ENCODE peak calls at places on chromosomes 16 and 17, in ten cellular contexts. One of them, this sample, is unnamed.

GRCh38 chr16:8644513-8645140 is 23.1 kb downstream of the METTL22 start:
- DNase-seq in gastrocnemius medialis: no peak
- DNase-seq in heart right ventricle: no peak
- DNase-seq in neural progenitor cell: no peak
- DNase-seq in lower lobe of right lung: peak
- DNase-seq in transverse colon: no peak
- DNase-seq in colonic mucosa: no peak
- DNase-seq in astrocyte of the spinal cord: no peak
- DNase-seq in fibroblast of pulmonary artery: no peak
- DNase-seq in upper lobe of right lung: peak
- DNase-seq in this sample: no peak

GRCh38 chr16:73071131-73071940 is 23.4 kb upstream of the ZFHX3 start:
- DNase-seq in gastrocnemius medialis: peak
- DNase-seq in heart right ventricle: peak
- DNase-seq in neural progenitor cell: peak
- DNase-seq in lower lobe of right lung: peak
- DNase-seq in transverse colon: peak
- DNase-seq in colonic mucosa: peak
- DNase-seq in astrocyte of the spinal cord: peak
- DNase-seq in fibroblast of pulmonary artery: peak
- DNase-seq in upper lobe of right lung: peak
- DNase-seq in this sample: peak

GRCh38 chr16:12231666-12232065 is 255.1 kb downstream of the SNX29 start:
- DNase-seq in gastrocnemius medialis: no peak
- DNase-seq in heart right ventricle: no peak
- DNase-seq in neural progenitor cell: no peak
- DNase-seq in lower lobe of right lung: no peak
- DNase-seq in transverse colon: no peak
- DNase-seq in colonic mucosa: no peak
- DNase-seq in astrocyte of the spinal cord: peak
- DNase-seq in fibroblast of pulmonary artery: peak
- DNase-seq in upper lobe of right lung: no peak
- DNase-seq in this sample: no peak

GRCh38 chr16:57637424-57637823 is 9.0 kb downstream of the ADGRG1 start:
- DNase-seq in gastrocnemius medialis: peak
- DNase-seq in heart right ventricle: peak
- DNase-seq in neural progenitor cell: peak
- DNase-seq in lower lobe of right lung: no peak
- DNase-seq in transverse colon: no peak
- DNase-seq in colonic mucosa: no peak
- DNase-seq in astrocyte of the spinal cord: no peak
- DNase-seq in fibroblast of pulmonary artery: peak
- DNase-seq in upper lobe of right lung: no peak
- DNase-seq in this sample: no peak

GRCh38 chr17:50798424-50799344 is 31.4 kb upstream of the ANKRD40CL start:
- DNase-seq in gastrocnemius medialis: no peak
- DNase-seq in heart right ventricle: no peak
- DNase-seq in neural progenitor cell: no peak
- DNase-seq in lower lobe of right lung: no peak
- DNase-seq in transverse colon: no peak
- DNase-seq in colonic mucosa: no peak
- DNase-seq in astrocyte of the spinal cord: no peak
- DNase-seq in fibroblast of pulmonary artery: no peak
- DNase-seq in upper lobe of right lung: no peak
- DNase-seq in this sample: no peak

GRCh38 chr16:81765111-81765919 is 13.8 kb upstream of the PLCG2 start:
- DNase-seq in gastrocnemius medialis: no peak
- DNase-seq in heart right ventricle: no peak
- DNase-seq in neural progenitor cell: no peak
- DNase-seq in lower lobe of right lung: no peak
- DNase-seq in transverse colon: no peak
- DNase-seq in colonic mucosa: no peak
- DNase-seq in astrocyte of the spinal cord: no peak
- DNase-seq in fibroblast of pulmonary artery: no peak
- DNase-seq in upper lobe of right lung: no peak
- DNase-seq in this sample: no peak

GRCh38 chr17:15271731-15272130 is 6.6 kb upstream of the PMP22 start:
- DNase-seq in gastrocnemius medialis: no peak
- DNase-seq in heart right ventricle: no peak
- DNase-seq in neural progenitor cell: no peak
- DNase-seq in lower lobe of right lung: no peak
- DNase-seq in transverse colon: no peak
- DNase-seq in colonic mucosa: no peak
- DNase-seq in astrocyte of the spinal cord: peak
- DNase-seq in fibroblast of pulmonary artery: no peak
- DNase-seq in upper lobe of right lung: no peak
- DNase-seq in this sample: no peak

GRCh38 chr17:48440660-48441059 is 10.6 kb upstream of the SKAP1 start:
- DNase-seq in gastrocnemius medialis: no peak
- DNase-seq in heart right ventricle: no peak
- DNase-seq in neural progenitor cell: no peak
- DNase-seq in lower lobe of right lung: no peak
- DNase-seq in transverse colon: no peak
- DNase-seq in colonic mucosa: no peak
- DNase-seq in astrocyte of the spinal cord: no peak
- DNase-seq in fibroblast of pulmonary artery: no peak
- DNase-seq in upper lobe of right lung: no peak
- DNase-seq in this sample: no peak

GRCh38 chr16:66425651-66426050 is 1.4 kb upstream of the BEAN1 start:
- DNase-seq in gastrocnemius medialis: no peak
- DNase-seq in heart right ventricle: no peak
- DNase-seq in neural progenitor cell: no peak
- DNase-seq in lower lobe of right lung: no peak
- DNase-seq in transverse colon: no peak
- DNase-seq in colonic mucosa: no peak
- DNase-seq in astrocyte of the spinal cord: no peak
- DNase-seq in fibroblast of pulmonary artery: no peak
- DNase-seq in upper lobe of right lung: no peak
- DNase-seq in this sample: no peak

GRCh38 chr17:81238815-81239713 is at the start of the genes NDUFAF8 and TEPSIN:
- DNase-seq in gastrocnemius medialis: peak
- DNase-seq in heart right ventricle: peak
- DNase-seq in neural progenitor cell: peak
- DNase-seq in lower lobe of right lung: peak
- DNase-seq in transverse colon: peak
- DNase-seq in colonic mucosa: peak
- DNase-seq in astrocyte of the spinal cord: peak
- DNase-seq in fibroblast of pulmonary artery: peak
- DNase-seq in upper lobe of right lung: peak
- DNase-seq in this sample: peak

GRCh38 chr17:38898812-38899348 is 26.5 kb upstream of the LASP1NB start:
- DNase-seq in gastrocnemius medialis: no peak
- DNase-seq in heart right ventricle: peak
- DNase-seq in neural progenitor cell: no peak
- DNase-seq in lower lobe of right lung: peak
- DNase-seq in transverse colon: peak
- DNase-seq in colonic mucosa: peak
- DNase-seq in astrocyte of the spinal cord: no peak
- DNase-seq in fibroblast of pulmonary artery: peak
- DNase-seq in upper lobe of right lung: peak
- DNase-seq in this sample: no peak

GRCh38 chr17:78374631-78375274 is 3.7 kb upstream of the PGS1 start:
- DNase-seq in gastrocnemius medialis: no peak
- DNase-seq in heart right ventricle: peak
- DNase-seq in neural progenitor cell: peak
- DNase-seq in lower lobe of right lung: no peak
- DNase-seq in transverse colon: no peak
- DNase-seq in colonic mucosa: no peak
- DNase-seq in astrocyte of the spinal cord: peak
- DNase-seq in fibroblast of pulmonary artery: peak
- DNase-seq in upper lobe of right lung: no peak
- DNase-seq in this sample: no peak

GRCh38 chr17:41415833-41416335 is 8.5 kb downstream of the KRT37 start:
- DNase-seq in gastrocnemius medialis: no peak
- DNase-seq in heart right ventricle: no peak
- DNase-seq in neural progenitor cell: no peak
- DNase-seq in lower lobe of right lung: no peak
- DNase-seq in transverse colon: no peak
- DNase-seq in colonic mucosa: no peak
- DNase-seq in astrocyte of the spinal cord: peak
- DNase-seq in fibroblast of pulmonary artery: peak
- DNase-seq in upper lobe of right lung: no peak
- DNase-seq in this sample: peak

GRCh38 chr17:59695943-59696681 is 11.1 kb downstream of the PTRH2 start:
- DNase-seq in gastrocnemius medialis: no peak
- DNase-seq in heart right ventricle: no peak
- DNase-seq in neural progenitor cell: no peak
- DNase-seq in lower lobe of right lung: no peak
- DNase-seq in transverse colon: no peak
- DNase-seq in colonic mucosa: no peak
- DNase-seq in astrocyte of the spinal cord: no peak
- DNase-seq in fibroblast of pulmonary artery: peak
- DNase-seq in upper lobe of right lung: no peak
- DNase-seq in this sample: no peak

GRCh38 chr17:17346428-17347233 is 43.5 kb downstream of the NT5M start:
- DNase-seq in gastrocnemius medialis: no peak
- DNase-seq in heart right ventricle: no peak
- DNase-seq in neural progenitor cell: no peak
- DNase-seq in lower lobe of right lung: no peak
- DNase-seq in transverse colon: no peak
- DNase-seq in colonic mucosa: no peak
- DNase-seq in astrocyte of the spinal cord: no peak
- DNase-seq in fibroblast of pulmonary artery: no peak
- DNase-seq in upper lobe of right lung: peak
- DNase-seq in this sample: no peak

GRCh38 chr16:15573274-15573895 is 69.6 kb downstream of the MARF1 start:
- DNase-seq in gastrocnemius medialis: no peak
- DNase-seq in heart right ventricle: no peak
- DNase-seq in neural progenitor cell: no peak
- DNase-seq in lower lobe of right lung: no peak
- DNase-seq in transverse colon: no peak
- DNase-seq in colonic mucosa: no peak
- DNase-seq in astrocyte of the spinal cord: no peak
- DNase-seq in fibroblast of pulmonary artery: no peak
- DNase-seq in upper lobe of right lung: no peak
- DNase-seq in this sample: no peak

GRCh38 chr17:64739316-64740058 is 77.4 kb upstream of the SMURF2 start:
- DNase-seq in gastrocnemius medialis: no peak
- DNase-seq in heart right ventricle: no peak
- DNase-seq in neural progenitor cell: peak
- DNase-seq in lower lobe of right lung: no peak
- DNase-seq in transverse colon: no peak
- DNase-seq in colonic mucosa: no peak
- DNase-seq in astrocyte of the spinal cord: peak
- DNase-seq in fibroblast of pulmonary artery: peak
- DNase-seq in upper lobe of right lung: no peak
- DNase-seq in this sample: no peak

GRCh38 chr16:68035227-68035626 is 12.1 kb downstream of the DUS2 start:
- DNase-seq in gastrocnemius medialis: no peak
- DNase-seq in heart right ventricle: no peak
- DNase-seq in neural progenitor cell: no peak
- DNase-seq in lower lobe of right lung: no peak
- DNase-seq in transverse colon: no peak
- DNase-seq in colonic mucosa: no peak
- DNase-seq in astrocyte of the spinal cord: no peak
- DNase-seq in fibroblast of pulmonary artery: no peak
- DNase-seq in upper lobe of right lung: no peak
- DNase-seq in this sample: no peak

DNA sequence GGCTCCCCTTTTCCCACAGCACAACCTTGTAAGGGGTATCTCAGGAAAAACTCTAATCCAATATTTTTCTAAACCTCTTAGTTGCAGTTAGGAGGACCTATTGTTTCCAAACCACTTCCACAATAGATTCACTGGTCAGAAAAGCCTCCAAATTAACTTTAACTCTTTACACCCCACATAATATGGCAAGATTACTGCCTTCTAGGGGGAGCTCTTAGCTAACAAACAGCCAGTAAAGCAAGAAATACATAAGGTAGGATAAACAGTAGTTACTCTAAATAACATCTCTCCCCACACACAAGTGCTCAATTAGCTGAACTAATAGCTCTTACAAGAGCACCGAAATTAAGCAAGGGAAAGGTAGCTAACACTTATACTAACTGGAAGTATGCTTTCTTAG is 192.1 kb upstream of the KIF2B start:
- DNase-seq in gastrocnemius medialis: no peak
- DNase-seq in heart right ventricle: no peak
- DNase-seq in neural progenitor cell: peak
- DNase-seq in lower lobe of right lung: no peak
- DNase-seq in transverse colon: no peak
- DNase-seq in colonic mucosa: no peak
- DNase-seq in astrocyte of the spinal cord: no peak
- DNase-seq in fibroblast of pulmonary artery: no peak
- DNase-seq in upper lobe of right lung: no peak
- DNase-seq in this sample: no peak
- TF ChIP-seq CTCF in gastrocnemius medialis: no peak
- TF ChIP-seq CTCF in heart right ventricle: no peak
- TF ChIP-seq CTCF in neural progenitor cell: peak
- TF ChIP-seq CTCF in lower lobe of right lung: no peak
- TF ChIP-seq CTCF in transverse colon: no peak
- TF ChIP-seq CTCF in colonic mucosa: no peak
- TF ChIP-seq CTCF in astrocyte of the spinal cord: no peak
- TF ChIP-seq CTCF in fibroblast of pulmonary artery: no peak
- TF ChIP-seq CTCF in upper lobe of right lung: no peak
- TF ChIP-seq CTCF in this sample: no peak

GRCh38 chr16:75252946-75253911 is 1.8 kb upstream of the BCAR1 start:
- DNase-seq in gastrocnemius medialis: no peak
- DNase-seq in heart right ventricle: peak
- DNase-seq in neural progenitor cell: peak
- DNase-seq in lower lobe of right lung: peak
- DNase-seq in transverse colon: no peak
- DNase-seq in colonic mucosa: no peak
- DNase-seq in astrocyte of the spinal cord: peak
- DNase-seq in fibroblast of pulmonary artery: peak
- DNase-seq in upper lobe of right lung: peak
- DNase-seq in this sample: peak
- H3K4me3 ChIP-seq in gastrocnemius medialis: no peak
- H3K4me3 ChIP-seq in heart right ventricle: no peak
- H3K4me3 ChIP-seq in neural progenitor cell: no peak
- H3K4me3 ChIP-seq in lower lobe of right lung: peak
- H3K4me3 ChIP-seq in transverse colon: no peak
- H3K4me3 ChIP-seq in colonic mucosa: no peak
- H3K4me3 ChIP-seq in astrocyte of the spinal cord: no peak
- H3K4me3 ChIP-seq in fibroblast of pulmonary artery: peak
- H3K4me3 ChIP-seq in upper lobe of right lung: peak
- H3K4me3 ChIP-seq in this sample: no peak

GRCh38 chr16:61946019-61946418 is 90.2 kb downstream of the CDH8 start:
- DNase-seq in gastrocnemius medialis: no peak
- DNase-seq in heart right ventricle: no peak
- DNase-seq in neural progenitor cell: no peak
- DNase-seq in lower lobe of right lung: no peak
- DNase-seq in transverse colon: no peak
- DNase-seq in colonic mucosa: no peak
- DNase-seq in astrocyte of the spinal cord: no peak
- DNase-seq in fibroblast of pulmonary artery: no peak
- DNase-seq in upper lobe of right lung: no peak
- DNase-seq in this sample: no peak
- TF ChIP-seq CTCF in gastrocnemius medialis: no peak
- TF ChIP-seq CTCF in heart right ventricle: no peak
- TF ChIP-seq CTCF in neural progenitor cell: peak
- TF ChIP-seq CTCF in lower lobe of right lung: no peak
- TF ChIP-seq CTCF in transverse colon: no peak
- TF ChIP-seq CTCF in colonic mucosa: no peak
- TF ChIP-seq CTCF in astrocyte of the spinal cord: no peak
- TF ChIP-seq CTCF in fibroblast of pulmonary artery: no peak
- TF ChIP-seq CTCF in upper lobe of right lung: no peak
- TF ChIP-seq CTCF in this sample: no peak

DNA sequence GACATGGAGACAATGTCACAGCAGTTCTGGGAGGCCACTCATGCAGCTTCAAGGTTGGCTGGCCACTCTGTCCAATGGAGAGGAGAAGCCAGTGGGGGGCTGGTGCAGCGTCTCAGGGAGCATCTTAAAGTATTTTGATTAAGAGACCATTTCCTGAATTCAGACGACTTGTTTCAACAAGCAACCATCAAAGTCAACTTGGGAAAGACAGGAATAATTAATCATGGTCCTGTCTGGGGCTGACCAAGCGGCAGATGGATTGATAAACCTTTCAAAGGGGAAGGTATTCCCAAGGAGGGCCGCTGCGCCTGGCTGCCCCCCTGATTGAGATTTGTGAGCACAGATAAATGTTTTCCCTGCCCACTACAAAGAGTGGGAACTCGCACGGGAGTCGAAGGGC is 47.5 kb downstream of the HNF1B start:
- DNase-seq in gastrocnemius medialis: no peak
- DNase-seq in heart right ventricle: no peak
- DNase-seq in neural progenitor cell: no peak
- DNase-seq in lower lobe of right lung: no peak
- DNase-seq in transverse colon: no peak
- DNase-seq in colonic mucosa: no peak
- DNase-seq in astrocyte of the spinal cord: no peak
- DNase-seq in fibroblast of pulmonary artery: no peak
- DNase-seq in upper lobe of right lung: no peak
- DNase-seq in this sample: no peak
- H3K4me3 ChIP-seq in gastrocnemius medialis: no peak
- H3K4me3 ChIP-seq in heart right ventricle: no peak
- H3K4me3 ChIP-seq in neural progenitor cell: no peak
- H3K4me3 ChIP-seq in lower lobe of right lung: no peak
- H3K4me3 ChIP-seq in transverse colon: no peak
- H3K4me3 ChIP-seq in colonic mucosa: no peak
- H3K4me3 ChIP-seq in astrocyte of the spinal cord: no peak
- H3K4me3 ChIP-seq in fibroblast of pulmonary artery: no peak
- H3K4me3 ChIP-seq in upper lobe of right lung: no peak
- H3K4me3 ChIP-seq in this sample: no peak

This sample was measured in ovary.